ENCODE peak calls at places on chromosomes 12 and 14, in four cellular contexts. T is K562, B is HepG2, Z is endothelial cell of umbilical vein. P is an unnamed sample.
A peak's percentile ranks its signal among the peaks of the same experiment; 100 is the strongest.

GRCh38 chr14:34554540-34555250 is 15.2 kb upstream of the EAPP start:
- DNase-seq in B (no peak), T (peak; percentile 17), Z (no peak), P (no peak)

GRCh38 chr12:68621092-68622081 is 10.7 kb downstream of the RAP1B start:
- DNase-seq in T (no peak), B (no peak), Z (peak; percentile 9), P (no peak)

GRCh38 chr12:59182191-59182590 is 261.9 kb upstream of the LRIG3 start:
- DNase-seq in Z (no peak), T (no peak), B (no peak), P (no peak)

GRCh38 chr12:8658361-8658760 is 4.3 kb downstream of the MFAP5 start:
- DNase-seq in B (no peak), Z (no peak), T (no peak), P (no peak)

GRCh38 chr14:66485910-66486421 is at the start of gene CCDC196:
- DNase-seq in T (no peak), B (no peak), Z (no peak), P (no peak)

GRCh38 chr12:116389990-116390655 is 112.6 kb upstream of the MED13L start:
- DNase-seq in Z (peak; percentile 95), B (no peak), T (no peak), P (no peak)

GRCh38 chr12:84793558-84794367 is 118.8 kb downstream of the SLC6A15 start:
- DNase-seq in T (no peak), Z (no peak), B (no peak), P (no peak)

GRCh38 chr12:91021076-91021475 is 16.3 kb upstream of the EPYC start:
- DNase-seq in Z (peak; percentile 4), T (no peak), B (no peak), P (no peak)

GRCh38 chr14:90483551-90483950 is 86.7 kb downstream of the CALM1 start:
- DNase-seq in B (no peak), T (no peak), Z (peak; percentile 14), P (no peak)

GRCh38 chr12:45615268-45615667 is 114.2 kb upstream of the ARID2 start:
- DNase-seq in Z (peak; percentile 80), B (no peak), T (no peak), P (no peak)

DNA sequence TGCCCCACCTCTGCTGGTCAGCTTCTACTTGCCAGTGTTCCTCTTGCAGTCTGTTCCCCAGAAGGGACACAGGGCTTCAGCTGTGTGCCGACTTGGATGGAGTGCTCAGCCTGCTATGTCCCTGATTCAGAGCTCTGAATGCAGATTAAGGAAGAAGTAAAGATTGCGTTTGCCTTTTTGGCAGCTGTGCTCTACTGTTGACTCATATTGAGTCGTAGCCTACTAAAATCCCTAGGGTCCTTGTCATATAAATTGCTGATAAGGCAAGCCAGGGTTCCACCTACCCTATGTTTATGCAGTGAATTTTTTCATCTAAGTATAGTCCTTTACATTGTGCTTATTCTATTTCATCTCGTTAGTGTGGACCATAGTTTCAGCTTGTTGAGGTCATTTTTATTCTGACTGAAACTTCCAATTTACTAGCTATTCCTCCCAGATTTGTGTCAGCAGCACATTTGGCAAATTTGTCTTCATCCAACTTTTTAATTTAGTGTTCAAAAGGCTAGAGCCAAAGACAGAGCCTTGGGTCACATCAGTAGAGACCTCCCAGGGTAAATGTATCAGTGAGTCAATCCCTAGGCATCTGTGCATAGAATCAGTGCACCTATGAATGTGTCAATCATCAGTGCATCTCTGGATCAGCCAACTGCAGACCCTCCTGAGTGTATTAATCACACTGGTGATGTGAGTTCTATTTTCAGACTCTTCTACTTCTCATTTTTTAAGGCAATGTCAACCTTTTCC is 31.9 kb downstream of the CACNA1C start:
- DNase-seq in B (no peak), T (no peak), Z (no peak), P (no peak)
- TF ChIP-seq POLR2AphosphoS5 in B (no peak), T (no peak), Z (no peak), P (no peak)

GRCh38 chr12:49121047-49121696 is 10.0 kb downstream of the TUBA1B start:
- DNase-seq in T (peak; percentile 41), B (peak; percentile 79), Z (peak; percentile 65), P (peak; percentile 13)
- TF ChIP-seq JUN in T (no peak), B (no peak), Z (no peak), P (no peak)

GRCh38 chr14:77040995-77041744 is 12.7 kb upstream of the IRF2BPL start:
- DNase-seq in B (no peak), Z (no peak), T (no peak), P (no peak)
- TF ChIP-seq POLR2AphosphoS5 in B (no peak), Z (no peak), T (no peak), P (no peak)

DNA sequence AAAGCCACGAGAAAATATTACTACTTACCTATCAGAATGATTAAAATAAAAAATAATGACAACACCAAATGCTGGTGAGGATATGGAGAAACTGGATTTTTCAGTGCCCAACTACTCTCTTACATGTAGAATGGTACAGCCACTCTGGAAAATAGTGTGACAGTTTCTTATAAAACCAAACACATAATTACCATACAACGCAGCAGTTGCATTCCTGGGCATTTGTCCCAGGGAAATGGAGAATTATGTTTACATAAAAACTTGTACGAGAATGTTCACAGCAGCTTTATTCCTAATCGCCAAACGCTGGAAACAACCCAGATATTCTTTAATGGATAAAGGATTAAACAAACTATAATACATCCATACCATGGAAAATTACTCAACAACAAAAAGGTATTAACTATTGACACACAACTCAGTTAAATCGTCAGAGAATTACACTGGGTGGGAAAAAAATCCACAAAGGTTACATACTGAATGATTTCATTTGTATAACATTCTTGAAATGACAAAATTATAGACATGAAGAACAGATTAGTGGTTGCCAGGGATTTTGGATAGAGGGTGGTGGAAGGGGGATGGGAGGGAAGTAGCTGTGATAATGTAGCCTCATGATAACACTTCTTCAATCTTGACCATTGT is 35.4 kb downstream of the TAOK3 start:
- DNase-seq in B (no peak), Z (no peak), T (no peak), P (no peak)
- TF ChIP-seq JUN in B (no peak), Z (no peak), T (no peak), P (no peak)

GRCh38 chr14:104972301-104973211 is 5.6 kb downstream of the AHNAK2 start:
- DNase-seq in T (no peak), B (no peak), Z (peak; percentile 63), P (no peak)

GRCh38 chr14:104971447-104972240 is 6.5 kb downstream of the AHNAK2 start:
- DNase-seq in T (no peak), B (no peak), Z (no peak), P (no peak)

GRCh38 chr14:104974146-104974541 is 4.0 kb downstream of the AHNAK2 start:
- DNase-seq in T (no peak), B (no peak), Z (no peak), P (no peak)

GRCh38 chr14:104974665-104975390 is 3.3 kb downstream of the AHNAK2 start:
- DNase-seq in T (no peak), B (no peak), Z (no peak), P (no peak)

DNA sequence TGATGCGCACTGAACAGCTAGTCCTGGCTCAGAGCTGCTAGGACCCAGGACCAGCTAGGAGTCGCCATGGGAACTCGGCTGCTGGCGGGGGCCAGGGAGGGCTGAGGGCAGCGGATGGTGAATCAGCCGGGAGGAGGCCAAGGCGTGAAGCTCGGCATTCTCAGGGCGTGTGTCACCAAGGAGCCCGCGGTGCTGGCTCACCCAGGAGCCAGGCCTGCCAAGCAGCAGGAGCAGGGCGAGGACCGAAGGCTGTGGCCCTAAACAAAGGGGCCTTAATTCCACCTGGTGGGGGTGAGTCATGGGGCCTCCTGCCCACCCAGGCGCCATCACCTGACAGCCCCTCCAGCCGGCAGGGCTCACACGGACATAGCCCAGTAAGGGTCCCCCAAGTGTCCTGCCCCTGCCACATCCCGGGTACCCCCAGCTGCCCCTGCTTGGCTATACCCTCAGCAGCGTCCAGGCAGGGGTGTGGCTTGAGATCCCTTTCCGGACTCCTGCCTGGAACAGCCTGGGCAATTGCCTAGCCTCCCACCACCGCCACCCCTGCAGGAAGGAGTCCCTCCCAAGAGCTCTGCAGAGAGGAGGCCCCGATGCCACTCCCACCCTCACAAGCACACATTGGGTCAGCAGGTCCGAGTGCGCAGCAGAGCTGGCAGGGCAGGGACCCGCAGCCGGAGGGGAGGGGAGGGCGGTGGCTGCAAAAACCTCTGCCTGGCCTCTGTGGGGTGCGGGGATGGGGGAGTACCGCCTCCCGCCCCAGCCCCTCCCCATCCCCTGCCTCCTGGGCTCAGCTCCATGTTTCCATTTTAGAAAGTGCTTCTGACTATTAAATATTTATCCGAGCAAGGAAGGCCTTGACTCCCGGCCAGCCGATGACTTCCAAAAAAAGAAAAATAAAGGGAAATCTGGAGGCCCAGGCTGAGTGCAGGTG is 4.7 kb downstream of the AHNAK2 start:
- DNase-seq in T (no peak), Z (peak; percentile 91), B (no peak), P (peak; percentile 57)
- TF ChIP-seq POLR2AphosphoS5 in T (no peak), Z (peak; percentile 86), B (no peak), P (no peak)